ENCODE peak calls at places on chromosomes 12 and 14, in four cellular contexts. P is SK-N-SH, N is endothelial cell of umbilical vein, V is MM.1S. H is an unnamed sample.

GRCh38 chr14:75906680-75907280 is 75.0 kb downstream of the TGFB3 start:
- DNase-seq in P (peak; percentile 39), N (peak; percentile 66), V (peak; percentile 48), H (peak; percentile 33)

GRCh38 chr12:3896851-3897351 is 23.7 kb upstream of the PARP11 start:
- DNase-seq in P (no peak), N (no peak), V (no peak), H (peak; percentile 37)

GRCh38 chr12:94971923-94972322 is 31.6 kb downstream of the NDUFA12 start:
- DNase-seq in P (no peak), N (no peak), V (no peak), H (no peak)

GRCh38 chr12:113208041-113208934 is 13.0 kb upstream of the TPCN1 start:
- DNase-seq in P (no peak), N (no peak), V (peak; percentile 87), H (no peak)

GRCh38 chr12:2003676-2004112 is 563 bp downstream of the DCP1B start:
- DNase-seq in P (no peak), N (no peak), V (peak; percentile 42), H (peak; percentile 37)

GRCh38 chr12:90954921-90955320 is at the start of gene CCER1:
- DNase-seq in P (peak; percentile 10), N (no peak), V (no peak), H (no peak)

GRCh38 chr14:60722836-60723217 is 1.3 kb downstream of the SIX4 start:
- DNase-seq in P (no peak), N (peak; percentile 54), V (no peak), H (no peak)

GRCh38 chr12:23140710-23141109 is 515.7 kb downstream of the ETNK1 start:
- DNase-seq in P (no peak), N (peak; percentile 32), V (no peak), H (no peak)

GRCh38 chr14:68865542-68865941 is 72.7 kb upstream of the ZFP36L1 start:
- DNase-seq in P (no peak), N (no peak), V (no peak), H (no peak)
- H3K4me3 ChIP-seq in P (no peak overlapping the region), N (no peak overlapping the region), V (no peak overlapping the region), H (no peak overlapping the region)

GRCh38 chr12:21819678-21820077 is 45.2 kb upstream of the KCNJ8 start:
- DNase-seq in P (no peak), N (no peak), V (no peak), H (no peak)

GRCh38 chr12:21818627-21819026 is 44.1 kb upstream of the KCNJ8 start:
- DNase-seq in P (no peak), N (no peak), V (no peak), H (peak; percentile 54)

GRCh38 chr12:21815306-21816062 is 41.0 kb upstream of the KCNJ8 start:
- DNase-seq in P (no peak), N (no peak), V (no peak), H (no peak)

GRCh38 chr12:21823581-21823980 is 49.1 kb upstream of the KCNJ8 start:
- DNase-seq in P (no peak), N (no peak), V (no peak), H (no peak)

DNA sequence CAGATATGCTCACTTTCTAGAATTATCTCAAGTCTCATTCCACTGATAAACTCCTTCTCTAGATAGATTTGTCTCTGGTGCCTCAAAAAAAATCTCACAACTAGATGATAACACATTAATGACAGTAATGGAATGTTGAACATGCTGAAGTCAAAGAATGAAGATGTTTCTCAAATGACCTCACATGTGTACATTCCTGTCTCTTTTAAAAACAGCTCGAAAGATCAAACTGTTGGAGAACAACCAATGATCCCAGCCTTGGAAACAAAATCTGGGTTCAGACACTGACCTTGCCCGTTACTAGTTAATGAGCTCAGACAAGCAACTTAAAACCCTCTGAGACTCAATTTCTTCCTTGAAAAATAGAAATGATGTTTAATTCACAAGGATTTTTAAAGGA is 44.7 kb upstream of the KCNJ8 start:
- DNase-seq in P (no peak), N (no peak), V (no peak), H (no peak)
- H3K4me2 ChIP-seq in P (no peak overlapping the region), N (no peak overlapping the region), V (no peak overlapping the region), H (no peak overlapping the region)

DNA sequence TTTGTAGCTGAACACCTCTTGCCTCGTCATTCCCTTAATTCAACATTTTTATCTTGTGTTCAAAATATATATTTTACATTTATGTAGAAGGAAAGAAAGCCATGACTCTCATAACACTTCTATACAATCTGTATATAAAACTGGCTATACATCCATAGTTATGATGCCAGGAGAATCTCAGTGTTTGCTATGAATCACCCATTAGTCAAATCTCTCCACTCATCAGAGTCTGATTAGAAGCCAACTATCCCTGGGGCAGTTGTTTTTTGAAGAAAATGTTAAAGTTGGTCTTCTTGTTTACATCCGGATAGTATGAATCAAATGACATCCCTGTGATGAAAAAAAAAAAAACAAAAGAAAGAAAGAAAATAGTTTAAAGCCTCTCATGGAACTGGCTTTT is 503.9 kb downstream of the NELL2 start:
- DNase-seq in P (peak; percentile 7), N (no peak), V (no peak), H (peak; percentile 73)
- H3K36me3 ChIP-seq in P (no peaks in the 10 kb centered on the region), N (no peaks in the 10 kb centered on the region), V (no peaks in the 10 kb centered on the region), H (peaks cover 3% of the 10 kb centered on the region)

DNA sequence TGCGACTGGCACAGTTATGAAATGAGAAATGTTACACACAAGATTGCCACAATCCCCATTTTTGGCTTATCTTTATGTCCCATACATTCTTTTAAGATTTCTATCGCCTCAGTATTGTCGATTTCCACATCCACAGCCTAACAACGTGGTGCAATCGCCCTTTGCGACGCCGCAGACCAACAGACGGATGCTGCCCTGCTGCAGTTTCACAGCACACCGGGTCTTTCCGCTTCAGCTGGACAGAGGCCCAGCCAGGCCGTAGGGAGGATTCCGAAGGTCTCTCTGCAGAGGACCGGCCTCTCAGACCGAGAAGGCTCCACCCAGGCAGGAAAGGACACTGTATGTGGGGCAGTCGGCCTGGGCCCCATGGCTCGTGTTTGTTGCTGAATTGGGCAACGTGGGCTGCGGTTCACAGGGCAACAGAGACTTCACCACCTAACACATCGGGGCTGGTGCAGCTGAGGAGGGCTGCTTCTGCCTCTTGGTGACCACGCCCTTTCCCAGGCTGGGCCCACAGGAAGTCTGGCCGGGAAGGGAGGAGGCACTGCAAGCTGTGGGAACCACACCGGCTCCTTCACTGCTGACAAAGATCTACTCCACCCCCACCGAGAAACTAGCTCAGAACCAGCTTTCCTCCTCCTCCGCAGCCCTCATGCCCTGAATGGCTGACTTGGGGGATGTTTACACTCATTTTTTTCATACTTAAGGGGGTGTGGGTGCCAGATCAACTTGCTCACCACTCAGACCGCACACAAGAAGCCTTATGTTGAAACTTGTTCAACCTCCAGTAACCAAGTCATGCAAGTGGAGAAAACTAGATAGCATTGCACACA is 32.9 kb upstream of the MDM1 start:
- DNase-seq in P (no peak), N (peak; percentile 90), V (peak; percentile 97), H (peak; percentile 98)
- H3K4me3 ChIP-seq in P (no peak overlapping the region), N (peak overlapping the region; percentile 31), V (peak overlapping the region; percentile 59), H (peak overlapping the region; percentile 28)

GRCh38 chr12:109870648-109871047 is 9.7 kb downstream of the GLTP start:
- DNase-seq in P (no peak), N (peak; percentile 22), V (no peak), H (peak; percentile 34)
- H3K4me2 ChIP-seq in P (no peak overlapping the region), N (no peak overlapping the region), V (no peak overlapping the region), H (no peak overlapping the region)

DNA sequence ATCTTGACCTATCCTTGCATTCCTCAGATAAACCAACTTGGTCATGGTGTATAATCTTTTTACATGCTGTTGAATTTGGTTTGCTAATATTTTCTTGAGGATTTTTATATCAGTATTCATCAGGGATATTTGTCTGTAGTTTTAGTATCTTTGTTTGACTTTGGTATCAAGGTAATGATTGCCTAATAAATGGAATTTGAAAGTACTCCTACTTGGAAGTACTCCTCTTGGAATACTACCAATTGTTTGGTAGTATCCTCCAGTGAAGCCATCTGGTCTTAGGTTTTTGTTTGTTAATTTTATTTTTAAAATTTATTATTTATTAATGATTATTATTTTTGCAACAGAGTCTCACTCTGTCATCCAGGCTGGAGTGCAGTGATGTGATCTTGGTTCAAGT is 85.0 kb downstream of the ATF7IP start:
- DNase-seq in P (no peak), N (no peak), V (no peak), H (no peak)
- H3K36me3 ChIP-seq in P (peaks cover 23% of the 10 kb centered on the region), N (peaks cover 2% of the 10 kb centered on the region), V (peaks cover 4% of the 10 kb centered on the region), H (peaks cover 2% of the 10 kb centered on the region)

GRCh38 chr12:123388948-123389559 is 5.1 kb downstream of the KMT5A start:
- DNase-seq in P (peak; percentile 82), N (no peak), V (no peak), H (no peak)
- H3K4me3 ChIP-seq in P (peak overlapping the region; percentile 67), N (peak overlapping the region; percentile 69), V (no peak overlapping the region), H (peak overlapping the region; percentile 62)

DNA sequence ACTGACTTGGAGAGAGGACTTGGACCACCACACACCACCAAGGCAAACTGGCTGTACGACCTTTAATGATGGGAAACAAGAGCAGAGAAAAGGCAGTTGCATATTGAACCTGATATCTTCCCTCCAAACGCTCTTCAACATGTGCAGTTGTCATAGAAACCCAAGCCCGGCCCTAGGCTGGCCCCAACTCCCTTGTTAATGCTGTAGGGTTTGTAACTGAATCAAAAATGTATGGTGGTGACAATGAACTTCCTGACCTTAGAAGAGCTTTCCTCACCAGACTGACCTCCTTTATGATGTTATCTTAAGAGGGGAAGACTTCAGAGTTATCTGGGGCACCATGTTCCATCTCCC is 12.3 kb downstream of the APOLD1 start:
- DNase-seq in P (no peak), N (no peak), V (peak; percentile 58), H (no peak)
- H3K4me2 ChIP-seq in P (no peak overlapping the region), N (no peak overlapping the region), V (peak overlapping the region; percentile 66), H (no peak overlapping the region)

GRCh38 chr14:91310620-91311283 is 66.2 kb upstream of the GPR68 start:
- DNase-seq in P (no peak), N (no peak), V (no peak), H (no peak)
- H3K36me3 ChIP-seq in P (no peaks in the 10 kb centered on the region), N (peaks cover 48% of the 10 kb centered on the region), V (peaks cover 8% of the 10 kb centered on the region), H (no peaks in the 10 kb centered on the region)

H was measured in mammary epithelial cell.